ENCODE peak calls at places on chromosomes 11 and 22, in four cellular contexts. P, I, N and V are unnamed samples.

GRCh38 chr22:35598396-35598710 is 18.8 kb downstream of the MB start:
- DNase-seq in P (no peak), I (no peak), N (no peak), V (no peak)

GRCh38 chr11:46475041-46475925 is 83.7 kb upstream of the CHRM4 start:
- DNase-seq in P (no peak), I (no peak), N (no peak), V (no peak)

GRCh38 chr11:44609028-44609782 is 43.7 kb downstream of the CD82 start:
- DNase-seq in P (no peak), I (peak), N (no peak), V (no peak)

GRCh38 chr22:24230911-24231656 is 13.8 kb downstream of the GGT5 start:
- DNase-seq in P (peak), I (no peak), N (no peak), V (peak)

GRCh38 chr22:27842994-27843431 is 41.5 kb upstream of the MN1 start:
- DNase-seq in P (no peak), I (no peak), N (no peak), V (no peak)

GRCh38 chr11:62125881-62126280 is 2.1 kb downstream of the INCENP start:
- DNase-seq in P (peak), I (no peak), N (no peak), V (no peak)

GRCh38 chr11:33723238-33723881 is 12.9 kb downstream of the CD59 start:
- DNase-seq in P (peak), I (no peak), N (no peak), V (peak)

GRCh38 chr11:66142370-66143263 is 72.5 kb downstream of the PACS1 start:
- DNase-seq in P (no peak), I (no peak), N (peak), V (no peak)

GRCh38 chr11:88174627-88175003 is 628 bp downstream of the RAB38 start:
- DNase-seq in P (no peak), I (no peak), N (no peak), V (peak)

GRCh38 chr11:116185551-116185950 is 587.2 kb downstream of the BUD13 start:
- DNase-seq in P (no peak), I (no peak), N (no peak), V (no peak)

GRCh38 chr22:20741634-20742581 is 32.0 kb upstream of the SERPIND1 start:
- DNase-seq in P (peak), I (no peak), N (peak), V (no peak)

GRCh38 chr11:84922212-84922805 is 704.8 kb downstream of the DLG2 start:
- DNase-seq in P (no peak), I (no peak), N (no peak), V (no peak)

GRCh38 chr11:129605815-129606214 is 209.8 kb upstream of the TMEM45B start:
- DNase-seq in P (no peak), I (no peak), N (no peak), V (no peak)

GRCh38 chr22:20758688-20759087 is 15.2 kb upstream of the SERPIND1 start:
- DNase-seq in P (peak), I (no peak), N (peak), V (no peak)

GRCh38 chr11:95567685-95568084 is 221.9 kb downstream of the FAM76B start:
- DNase-seq in P (no peak), I (no peak), N (no peak), V (no peak)

GRCh38 chr11:86769219-86769618 is 31.1 kb upstream of the PRSS23 start:
- DNase-seq in P (no peak), I (no peak), N (no peak), V (no peak)

GRCh38 chr22:27196483-27196882 is 539.1 kb downstream of the MIAT start:
- DNase-seq in P (no peak), I (no peak), N (no peak), V (no peak)

GRCh38 chr11:120410622-120411380 is 74.6 kb downstream of the ARHGEF12 start:
- DNase-seq in P (no peak), I (no peak), N (no peak), V (no peak)

GRCh38 chr11:113274708-113275582 is 39.4 kb upstream of the TTC12 start:
- DNase-seq in P (peak), I (no peak), N (no peak), V (no peak)

GRCh38 chr11:56948991-56949390 is 39.7 kb upstream of the OR5AK2 start:
- DNase-seq in P (no peak), I (no peak), N (no peak), V (no peak)

GRCh38 chr11:93054881-93055280 is 85.4 kb downstream of the MTNR1B start:
- DNase-seq in P (peak), I (no peak), N (peak), V (no peak)

GRCh38 chr11:76653674-76654309 is 16.8 kb downstream of the LRRC32 start:
- DNase-seq in P (no peak), I (no peak), N (no peak), V (no peak)

DNA sequence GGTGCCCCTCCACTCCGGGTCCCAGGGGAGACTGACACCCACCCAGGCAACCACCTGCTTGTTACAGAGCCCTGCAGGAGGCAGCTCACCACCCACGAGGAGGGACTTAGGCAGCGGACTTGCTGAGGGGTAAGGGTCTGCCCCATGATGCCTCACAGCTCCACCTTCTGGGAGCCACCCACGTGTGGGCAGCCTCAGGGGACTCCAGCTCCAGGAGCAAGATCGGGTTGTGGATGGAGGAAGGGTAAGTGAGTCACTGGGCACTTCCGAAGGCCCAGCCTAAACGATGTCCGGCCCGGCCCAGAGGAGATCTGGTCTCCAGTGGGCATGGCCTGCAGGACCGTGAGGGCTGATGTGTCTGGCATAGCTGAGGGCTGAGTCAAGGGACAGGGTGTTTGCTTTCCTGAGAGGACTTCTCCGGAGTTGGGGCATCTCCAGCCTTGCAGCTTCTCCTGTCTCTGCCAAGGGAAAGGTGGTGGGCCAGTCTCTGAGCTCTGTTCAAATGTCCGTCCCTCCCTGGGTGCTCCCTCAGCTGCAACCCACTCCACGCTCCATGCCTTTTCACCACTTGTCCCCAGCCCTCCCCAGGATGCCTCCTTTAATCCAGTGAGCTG is 32.3 kb upstream of the P2RY2 start:
- DNase-seq in P (no peak), I (no peak), N (no peak), V (peak)
- H3K27ac ChIP-seq in P (no peak), I (no peak), N (no peak), V (peak)

GRCh38 chr11:8719260-8720190 is 36.9 kb downstream of the RPL27A start:
- DNase-seq in P (no peak), I (no peak), N (peak), V (no peak)
- TF ChIP-seq REST in P (no peak), I (no peak), N (no peak), V (no peak)

DNA sequence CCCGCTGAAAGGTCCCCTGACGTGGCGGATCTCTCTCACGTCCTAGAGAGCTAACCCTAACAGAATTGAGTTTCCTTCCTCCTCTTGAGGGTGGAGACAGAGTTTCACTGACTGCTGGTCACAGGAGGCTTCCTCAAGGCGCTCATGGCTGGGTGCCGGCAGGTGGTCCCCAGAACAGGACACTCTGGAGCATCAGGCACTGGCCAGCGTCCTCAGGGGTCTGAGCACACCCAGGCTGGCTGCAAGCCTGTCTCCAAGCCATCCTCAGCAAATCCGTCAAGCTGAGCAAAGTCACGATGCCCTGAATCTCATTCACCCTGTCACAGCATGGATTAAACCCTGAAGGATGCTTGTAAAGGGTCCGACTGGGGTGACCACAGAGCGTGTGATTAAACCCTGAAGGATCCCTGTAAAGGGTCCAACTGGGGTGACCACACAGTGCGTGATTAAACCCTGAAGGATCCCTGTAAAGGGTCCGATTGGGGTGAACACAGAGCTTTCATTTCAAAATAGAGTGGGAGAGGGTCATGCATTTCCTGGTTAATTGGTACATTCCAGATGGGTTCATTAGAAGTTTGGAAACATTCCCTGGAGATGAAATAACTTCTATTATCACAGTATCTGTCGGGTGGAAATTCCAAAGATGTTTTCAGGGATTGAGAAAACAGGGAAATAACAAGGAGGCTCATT is 473.0 kb downstream of the BRD1 start:
- DNase-seq in P (no peak), I (no peak), N (no peak), V (no peak)
- TF ChIP-seq GABPA in P (no peak), I (no peak), N (no peak), V (no peak)

GRCh38 chr11:111846063-111846462 is 25.3 kb downstream of the ALG9 start:
- DNase-seq in P (no peak), I (no peak), N (no peak), V (no peak)

GRCh38 chr11:111846640-111847039 is 24.7 kb downstream of the ALG9 start:
- DNase-seq in P (no peak), I (no peak), N (no peak), V (no peak)

GRCh38 chr11:111843659-111844058 is 27.7 kb downstream of the ALG9 start:
- DNase-seq in P (no peak), I (no peak), N (no peak), V (no peak)

GRCh38 chr11:111841370-111842053 is 29.9 kb downstream of the ALG9 start:
- DNase-seq in P (peak), I (peak), N (peak), V (peak)

DNA sequence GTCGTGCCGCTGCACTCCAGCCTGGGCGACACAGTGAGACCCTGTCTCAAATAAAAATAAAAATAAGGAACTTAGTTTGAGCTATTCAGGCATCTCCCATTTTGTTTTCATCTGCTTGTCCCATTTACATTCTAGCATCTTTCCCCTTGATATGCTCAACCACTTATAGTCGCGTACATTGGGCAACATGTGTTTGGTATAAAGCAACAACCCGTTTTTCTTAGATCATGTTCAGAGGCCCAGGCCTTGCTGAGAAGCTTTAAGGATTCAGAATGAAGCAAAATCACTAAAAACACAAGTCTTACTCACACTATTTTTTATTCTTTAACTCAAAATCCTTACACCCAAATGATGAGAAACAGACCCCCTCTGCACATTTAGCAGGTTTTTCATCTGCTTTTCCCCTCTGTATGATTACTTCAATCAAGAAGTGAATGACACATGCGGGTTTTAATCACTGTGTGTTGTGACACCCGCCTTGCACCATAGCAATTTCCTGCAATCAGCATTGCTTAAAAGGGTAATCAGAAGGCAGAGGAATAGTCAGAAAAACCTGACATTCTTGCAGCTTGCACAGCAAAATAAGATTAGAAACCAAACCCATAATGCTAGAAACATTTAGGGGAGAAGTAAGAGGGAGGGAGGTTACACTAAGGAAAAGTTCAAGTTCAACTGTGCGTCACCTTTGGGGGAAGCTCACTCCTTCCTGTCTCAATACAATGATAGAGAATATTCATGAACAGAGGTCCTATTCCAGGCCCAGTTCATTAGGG is 25.9 kb downstream of the ALG9 start:
- DNase-seq in P (no peak), I (no peak), N (no peak), V (peak)
- H3K27ac ChIP-seq in P (no peak), I (no peak), N (no peak), V (peak)

GRCh38 chr22:50270302-50271010 is at the start of gene MAPK11:
- DNase-seq in P (peak), I (no peak), N (peak), V (peak)
- TF ChIP-seq REST in P (peak), I (peak), N (peak), V (peak)